ENCODE peak calls at places on chromosome 2, in five cellular contexts. D, S, F, N and Q are unnamed samples.

GRCh38 chr2:94956797-94957391 is 68.6 kb upstream of the MAL start:
- DNase-seq in S (no peak), D (peak; percentile 79), F (peak; percentile 64), N (no peak), Q (no peak)

GRCh38 chr2:69224495-69224803 is 162.6 kb downstream of the GFPT1 start:
- DNase-seq in S (no peak), N (no peak), F (no peak), D (no peak), Q (no peak)

GRCh38 chr2:61015971-61016370 is 1.5 kb upstream of the PEX13 start:
- DNase-seq in S (no peak), F (no peak), N (no peak), D (no peak), Q (no peak)

GRCh38 chr2:216606551-216607527 is 26.4 kb upstream of the IGFBP2 start:
- DNase-seq in F (no peak), N (no peak), S (no peak), D (no peak), Q (no peak)

GRCh38 chr2:120369250-120369649 is 23.3 kb downstream of the INHBB start:
- DNase-seq in S (no peak), D (peak; percentile 47), N (no peak), F (no peak), Q (no peak)

GRCh38 chr2:159982842-159983785 is 79.3 kb downstream of the PLA2R1 start:
- DNase-seq in D (peak; percentile 67), N (no peak), S (no peak), F (no peak), Q (no peak)

GRCh38 chr2:10028407-10028987 is 14.9 kb upstream of the KLF11 start:
- DNase-seq in N (no peak), S (no peak), F (no peak), D (no peak), Q (no peak)

GRCh38 chr2:233838251-233838650 is 16.1 kb downstream of the HJURP start:
- DNase-seq in F (no peak), N (no peak), S (no peak), D (no peak), Q (no peak)